ENCODE peak calls at places on chromosomes 13 and 19, in seven cellular contexts. R is H9, D is mesendoderm, C is H1, X is neuronal stem cell, M is trophoblast cell, N is mesenchymal stem cell. P is an unnamed sample.
A peak's percentile ranks its signal among the peaks of the same experiment; 100 is the strongest.

GRCh38 chr13:59638404-59638803 is 525.3 kb downstream of the DIAPH3 start:
- DNase-seq in R (no peak), D (no peak), C (no peak), X (no peak), M (no peak), N (no peak), P (no peak)

GRCh38 chr19:4803736-4804695 is 12.5 kb downstream of the FEM1A start:
- DNase-seq in R (peak; percentile 87), D (peak; percentile 82), C (peak; percentile 95), X (peak; percentile 72), M (no peak), N (peak; percentile 66), P (peak; percentile 37)

GRCh38 chr19:50835785-50836542 is 2.6 kb upstream of the KLK15 start:
- DNase-seq in R (peak; percentile 81), D (peak; percentile 67), C (peak; percentile 95), X (peak; percentile 71), M (peak; percentile 25), N (peak; percentile 67), P (peak; percentile 45)

GRCh38 chr13:50400035-50400726 is 384.9 kb downstream of the KCNRG start:
- DNase-seq in R (no peak), D (no peak), C (no peak), X (no peak), M (no peak), N (peak; percentile 24), P (peak; percentile 15)

GRCh38 chr13:101303512-101303911 is 112.8 kb downstream of the NALCN start:
- DNase-seq in R (no peak), D (no peak), C (no peak), X (no peak), M (no peak), N (no peak), P (no peak)

GRCh38 chr13:47044842-47045241 is 148.0 kb upstream of the HTR2A start:
- DNase-seq in R (no peak), D (no peak), C (no peak), X (no peak), M (no peak), N (no peak), P (no peak)

GRCh38 chr13:43725460-43725859 is 61.3 kb downstream of the ENOX1 start:
- DNase-seq in R (no peak), D (no peak), C (no peak), X (no peak), M (no peak), N (no peak), P (no peak)

GRCh38 chr19:54317965-54318240 is 4.9 kb upstream of the LILRA5 start:
- DNase-seq in R (no peak), D (no peak), C (no peak), X (no peak), M (no peak), N (no peak), P (no peak)

GRCh38 chr13:24306632-24307031 is 2.7 kb upstream of the C1QTNF9 start:
- DNase-seq in R (no peak), D (no peak), C (no peak), X (no peak), M (no peak), N (peak; percentile 31), P (peak; percentile 73)

GRCh38 chr19:50416034-50416814 is 2.5 kb upstream of the SPIB start:
- DNase-seq in R (peak; percentile 31), D (no peak), C (no peak), X (no peak), M (no peak), N (no peak), P (no peak)

GRCh38 chr13:61838568-61838967 is 422.9 kb upstream of the PCDH20 start:
- DNase-seq in R (no peak), D (no peak), C (no peak), X (no peak), M (no peak), N (no peak), P (no peak)

GRCh38 chr13:93736909-93737308 is 510.3 kb downstream of the GPC6 start:
- DNase-seq in R (no peak), D (no peak), C (no peak), X (no peak), M (no peak), N (no peak), P (no peak)

GRCh38 chr13:66508153-66508909 is 721.8 kb downstream of the PCDH9 start:
- DNase-seq in R (no peak), D (no peak), C (no peak), X (no peak), M (no peak), N (peak; percentile 53), P (peak; percentile 38)

GRCh38 chr19:44684892-44685847 is 13.8 kb upstream of the CEACAM16 start:
- DNase-seq in R (peak; percentile 51), D (peak; percentile 91), C (no peak), X (peak; percentile 17), M (no peak), N (peak; percentile 100), P (peak; percentile 97)

GRCh38 chr13:73741111-73741510 is 393.1 kb downstream of the KLF12 start:
- DNase-seq in R (no peak), D (peak; percentile 14), C (no peak), X (no peak), M (no peak), N (no peak), P (no peak)

GRCh38 chr19:5313307-5313706 is 27.3 kb downstream of the PTPRS start:
- DNase-seq in R (no peak), D (no peak), C (no peak), X (no peak), M (no peak), N (no peak), P (no peak)

GRCh38 chr13:105918842-105919741 is 616.4 kb downstream of the EFNB2 start:
- DNase-seq in R (peak; percentile 51), D (peak; percentile 90), C (no peak), X (no peak), M (peak; percentile 94), N (peak; percentile 86), P (peak; percentile 82)

GRCh38 chr13:110790371-110790770 is 76.9 kb downstream of the ING1 start:
- DNase-seq in R (no peak), D (no peak), C (no peak), X (no peak), M (no peak), N (no peak), P (no peak)

GRCh38 chr13:110780410-110780809 is 66.9 kb downstream of the ING1 start:
- DNase-seq in R (no peak), D (no peak), C (no peak), X (no peak), M (no peak), N (no peak), P (no peak)

GRCh38 chr13:110782185-110782584 is 68.7 kb downstream of the ING1 start:
- DNase-seq in R (no peak), D (no peak), C (no peak), X (no peak), M (no peak), N (no peak), P (no peak)

GRCh38 chr13:110788778-110789177 is 75.3 kb downstream of the ING1 start:
- DNase-seq in R (no peak), D (no peak), C (no peak), X (no peak), M (no peak), N (no peak), P (no peak)

GRCh38 chr13:110784748-110785147 is 71.2 kb downstream of the ING1 start:
- DNase-seq in R (no peak), D (no peak), C (no peak), X (no peak), M (no peak), N (no peak), P (no peak)
- H2BK5ac ChIP-seq in R (no peak overlapping the region), D (no peak overlapping the region), C (no peak overlapping the region), X (no peak overlapping the region), M (no peak overlapping the region), N (no peak overlapping the region), P (no peak overlapping the region)

GRCh38 chr13:85228692-85229091 is 570.5 kb downstream of the SLITRK6 start:
- DNase-seq in R (no peak), D (no peak), C (no peak), X (no peak), M (no peak), N (no peak), P (no peak)
- H2BK120ac ChIP-seq in R (no peak overlapping the region), D (no peak overlapping the region), C (no peak overlapping the region), X (no peak overlapping the region), M (no peak overlapping the region), N (no peak overlapping the region), P (no peak overlapping the region)

DNA sequence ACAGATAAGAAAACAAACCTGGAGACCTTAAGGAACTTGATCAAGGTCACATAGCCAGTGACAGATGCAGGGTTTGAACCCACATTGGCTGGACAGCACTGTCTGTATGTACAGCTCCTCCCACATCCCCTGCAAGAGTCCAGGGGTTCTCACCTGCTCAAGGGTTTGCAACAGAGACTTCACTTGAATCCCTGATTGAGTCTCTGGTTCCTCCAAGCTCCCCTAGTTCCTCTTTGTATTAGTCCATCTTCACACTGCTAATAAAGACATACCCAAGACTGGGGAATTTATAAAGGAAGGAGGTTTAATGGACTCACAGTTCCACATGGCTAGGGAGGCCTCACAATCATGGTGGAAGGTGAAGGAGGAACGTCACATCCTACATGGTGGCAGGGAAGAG is 72.8 kb upstream of the CLDN10 start:
- DNase-seq in R (no peak), D (no peak), C (no peak), X (no peak), M (no peak), N (no peak), P (no peak)
- H2BK5ac ChIP-seq in R (no peak overlapping the region), D (no peak overlapping the region), C (no peak overlapping the region), X (no peak overlapping the region), M (no peak overlapping the region), N (no peak overlapping the region), P (no peak overlapping the region)

GRCh38 chr19:35661995-35662340 is 4.3 kb upstream of the UPK1A start:
- DNase-seq in R (no peak), D (no peak), C (no peak), X (no peak), M (peak; percentile 74), N (no peak), P (no peak)

GRCh38 chr19:35655600-35655999 is 7.5 kb downstream of the COX6B1 start:
- DNase-seq in R (no peak), D (no peak), C (no peak), X (no peak), M (no peak), N (no peak), P (no peak)

GRCh38 chr19:35656700-35657099 is 8.6 kb downstream of the COX6B1 start:
- DNase-seq in R (no peak), D (no peak), C (no peak), X (no peak), M (no peak), N (no peak), P (no peak)

GRCh38 chr19:35663981-35664380 is 2.3 kb upstream of the UPK1A start:
- DNase-seq in R (no peak), D (no peak), C (no peak), X (no peak), M (peak; percentile 58), N (no peak), P (no peak)

DNA sequence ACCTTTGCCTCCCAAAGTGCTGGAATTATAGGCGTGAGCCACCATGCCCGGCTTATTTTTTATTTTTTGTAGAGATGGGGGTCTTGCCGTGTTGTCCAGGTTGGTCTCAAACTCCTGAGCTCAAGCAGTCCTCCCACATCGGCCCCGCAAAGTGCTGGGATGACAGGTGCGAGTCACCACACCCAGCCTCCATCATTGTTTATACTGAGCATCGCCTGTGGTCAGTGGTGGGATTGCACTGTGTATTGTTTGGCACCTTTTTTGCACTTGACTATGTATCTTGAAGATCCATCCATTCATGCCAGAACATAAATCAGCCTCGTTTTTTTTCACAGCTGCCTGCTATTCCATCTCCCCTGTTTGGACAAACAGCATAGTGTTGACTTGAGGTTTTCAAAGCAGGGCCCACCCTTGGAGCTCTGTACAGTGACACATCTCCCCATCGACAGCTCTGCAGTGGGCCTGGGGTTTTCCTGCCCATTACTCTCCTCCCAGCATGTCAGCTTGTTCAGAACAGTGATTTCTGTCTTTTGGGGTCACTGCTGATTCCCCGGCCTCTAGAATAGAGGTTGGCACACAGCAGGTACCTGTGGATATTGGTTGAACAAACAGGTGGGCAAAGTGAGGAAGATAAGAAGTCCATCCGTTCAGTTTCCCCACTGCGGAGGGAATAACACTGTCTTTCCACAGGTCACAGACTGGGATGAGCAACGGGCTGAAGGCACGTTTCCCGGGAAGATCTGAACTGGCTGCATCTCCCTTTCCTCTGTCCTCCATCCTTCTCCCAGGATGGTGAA is 8.2 kb upstream of the UPK1A start:
- DNase-seq in R (no peak), D (no peak), C (no peak), X (no peak), M (no peak), N (no peak), P (no peak)
- H2BK120ac ChIP-seq in R (no peak overlapping the region), D (no peak overlapping the region), C (no peak overlapping the region), X (no peak overlapping the region), M (no peak overlapping the region), N (no peak overlapping the region), P (no peak overlapping the region)

P was measured in IMR-90.